ENCODE peak calls at places on chromosomes 5 and 9, in four cellular contexts. One of them, this sample, is unnamed.
A peak's percentile ranks its signal among the peaks of the same experiment; 100 is the strongest.

GRCh38 chr5:14353661-14354474 is 210.7 kb downstream of the TRIO start:
- DNase-seq in effector memory CD8-positive, alpha-beta T cell: no peak
- DNase-seq in T47D: no peak
- DNase-seq in stimulated activated CD4-positive, alpha-beta T cell treated with anti-CD3 and anti-CD28 coated beads, Interleukin-1b, Interleukin-23, amount 100 ng/mL, for 4 hours: no peak
- DNase-seq in this sample: no peak

GRCh38 chr5:65871182-65871581 is 55.2 kb upstream of the ERBIN start:
- DNase-seq in effector memory CD8-positive, alpha-beta T cell: no peak
- DNase-seq in T47D: no peak
- DNase-seq in stimulated activated CD4-positive, alpha-beta T cell treated with anti-CD3 and anti-CD28 coated beads, Interleukin-1b, Interleukin-23, amount 100 ng/mL, for 4 hours: no peak
- DNase-seq in this sample: no peak

GRCh38 chr5:173011602-173012001 is 28.0 kb downstream of the ATP6V0E1 start:
- DNase-seq in effector memory CD8-positive, alpha-beta T cell: no peak
- DNase-seq in T47D: no peak
- DNase-seq in stimulated activated CD4-positive, alpha-beta T cell treated with anti-CD3 and anti-CD28 coated beads, Interleukin-1b, Interleukin-23, amount 100 ng/mL, for 4 hours: no peak
- DNase-seq in this sample: no peak

GRCh38 chr9:130542457-130543228 is 36.7 kb upstream of the FUBP3 start:
- DNase-seq in effector memory CD8-positive, alpha-beta T cell: no peak
- DNase-seq in T47D: no peak
- DNase-seq in stimulated activated CD4-positive, alpha-beta T cell treated with anti-CD3 and anti-CD28 coated beads, Interleukin-1b, Interleukin-23, amount 100 ng/mL, for 4 hours: no peak
- DNase-seq in this sample: no peak

GRCh38 chr5:74201334-74202081 is 439.0 kb downstream of the ENC1 start:
- DNase-seq in effector memory CD8-positive, alpha-beta T cell: no peak
- DNase-seq in T47D: no peak
- DNase-seq in stimulated activated CD4-positive, alpha-beta T cell treated with anti-CD3 and anti-CD28 coated beads, Interleukin-1b, Interleukin-23, amount 100 ng/mL, for 4 hours: no peak
- DNase-seq in this sample: no peak

GRCh38 chr9:78210841-78211301 is 25.0 kb upstream of the CEP78 start:
- DNase-seq in effector memory CD8-positive, alpha-beta T cell: peak; percentile 16
- DNase-seq in T47D: no peak
- DNase-seq in stimulated activated CD4-positive, alpha-beta T cell treated with anti-CD3 and anti-CD28 coated beads, Interleukin-1b, Interleukin-23, amount 100 ng/mL, for 4 hours: no peak
- DNase-seq in this sample: no peak

GRCh38 chr5:31119938-31120641 is 73.4 kb upstream of the CDH6 start:
- DNase-seq in effector memory CD8-positive, alpha-beta T cell: no peak
- DNase-seq in T47D: no peak
- DNase-seq in stimulated activated CD4-positive, alpha-beta T cell treated with anti-CD3 and anti-CD28 coated beads, Interleukin-1b, Interleukin-23, amount 100 ng/mL, for 4 hours: no peak
- DNase-seq in this sample: no peak

GRCh38 chr5:135696317-135696716 is 117.5 kb upstream of the CXCL14 start:
- DNase-seq in effector memory CD8-positive, alpha-beta T cell: no peak
- DNase-seq in T47D: no peak
- DNase-seq in stimulated activated CD4-positive, alpha-beta T cell treated with anti-CD3 and anti-CD28 coated beads, Interleukin-1b, Interleukin-23, amount 100 ng/mL, for 4 hours: no peak
- DNase-seq in this sample: no peak

GRCh38 chr9:130477564-130477963 is 32.8 kb downstream of the ASS1 start:
- DNase-seq in effector memory CD8-positive, alpha-beta T cell: no peak
- DNase-seq in T47D: no peak
- DNase-seq in stimulated activated CD4-positive, alpha-beta T cell treated with anti-CD3 and anti-CD28 coated beads, Interleukin-1b, Interleukin-23, amount 100 ng/mL, for 4 hours: no peak
- DNase-seq in this sample: no peak

GRCh38 chr5:150562832-150563231 is 54.9 kb downstream of the NDST1 start:
- DNase-seq in effector memory CD8-positive, alpha-beta T cell: no peak
- DNase-seq in T47D: peak; percentile 44
- DNase-seq in stimulated activated CD4-positive, alpha-beta T cell treated with anti-CD3 and anti-CD28 coated beads, Interleukin-1b, Interleukin-23, amount 100 ng/mL, for 4 hours: no peak
- DNase-seq in this sample: no peak

GRCh38 chr5:111676926-111677415 is 80.0 kb downstream of the NREP start:
- DNase-seq in effector memory CD8-positive, alpha-beta T cell: no peak
- DNase-seq in T47D: no peak
- DNase-seq in stimulated activated CD4-positive, alpha-beta T cell treated with anti-CD3 and anti-CD28 coated beads, Interleukin-1b, Interleukin-23, amount 100 ng/mL, for 4 hours: no peak
- DNase-seq in this sample: no peak

GRCh38 chr5:170109059-170110031 is 3.6 kb downstream of the FOXI1 start:
- DNase-seq in effector memory CD8-positive, alpha-beta T cell: no peak
- DNase-seq in T47D: no peak
- DNase-seq in stimulated activated CD4-positive, alpha-beta T cell treated with anti-CD3 and anti-CD28 coated beads, Interleukin-1b, Interleukin-23, amount 100 ng/mL, for 4 hours: no peak
- DNase-seq in this sample: no peak

GRCh38 chr9:123174887-123175518 is 93.4 kb downstream of the STRBP start:
- DNase-seq in effector memory CD8-positive, alpha-beta T cell: no peak
- DNase-seq in T47D: no peak
- DNase-seq in stimulated activated CD4-positive, alpha-beta T cell treated with anti-CD3 and anti-CD28 coated beads, Interleukin-1b, Interleukin-23, amount 100 ng/mL, for 4 hours: no peak
- DNase-seq in this sample: no peak

GRCh38 chr9:129113645-129114304 is 2.6 kb downstream of the PTPA start:
- DNase-seq in effector memory CD8-positive, alpha-beta T cell: no peak
- DNase-seq in T47D: no peak
- DNase-seq in stimulated activated CD4-positive, alpha-beta T cell treated with anti-CD3 and anti-CD28 coated beads, Interleukin-1b, Interleukin-23, amount 100 ng/mL, for 4 hours: no peak
- DNase-seq in this sample: no peak

GRCh38 chr5:79273341-79273740 is 37.4 kb downstream of the JMY start:
- DNase-seq in effector memory CD8-positive, alpha-beta T cell: no peak
- DNase-seq in T47D: no peak
- DNase-seq in stimulated activated CD4-positive, alpha-beta T cell treated with anti-CD3 and anti-CD28 coated beads, Interleukin-1b, Interleukin-23, amount 100 ng/mL, for 4 hours: no peak
- DNase-seq in this sample: no peak

GRCh38 chr5:133612021-133612860 is at the start of gene FSTL4:
- DNase-seq in effector memory CD8-positive, alpha-beta T cell: no peak
- DNase-seq in T47D: peak; percentile 75
- DNase-seq in stimulated activated CD4-positive, alpha-beta T cell treated with anti-CD3 and anti-CD28 coated beads, Interleukin-1b, Interleukin-23, amount 100 ng/mL, for 4 hours: no peak
- DNase-seq in this sample: no peak

GRCh38 chr9:126025973-126026372 is 278.8 kb downstream of the PBX3 start:
- DNase-seq in effector memory CD8-positive, alpha-beta T cell: no peak
- DNase-seq in T47D: no peak
- DNase-seq in stimulated activated CD4-positive, alpha-beta T cell treated with anti-CD3 and anti-CD28 coated beads, Interleukin-1b, Interleukin-23, amount 100 ng/mL, for 4 hours: no peak
- DNase-seq in this sample: no peak

GRCh38 chr5:33441241-33441844 is 578 bp downstream of the TARS1 start:
- DNase-seq in effector memory CD8-positive, alpha-beta T cell: no peak
- DNase-seq in T47D: no peak
- DNase-seq in stimulated activated CD4-positive, alpha-beta T cell treated with anti-CD3 and anti-CD28 coated beads, Interleukin-1b, Interleukin-23, amount 100 ng/mL, for 4 hours: peak; percentile 29
- DNase-seq in this sample: no peak

GRCh38 chr5:176391999-176392398 is 3.4 kb downstream of the HIGD2A start:
- DNase-seq in effector memory CD8-positive, alpha-beta T cell: no peak
- DNase-seq in T47D: no peak
- DNase-seq in stimulated activated CD4-positive, alpha-beta T cell treated with anti-CD3 and anti-CD28 coated beads, Interleukin-1b, Interleukin-23, amount 100 ng/mL, for 4 hours: no peak
- DNase-seq in this sample: no peak

GRCh38 chr9:77903666-77904248 is 127.9 kb downstream of the GNAQ start:
- DNase-seq in effector memory CD8-positive, alpha-beta T cell: no peak
- DNase-seq in T47D: no peak
- DNase-seq in stimulated activated CD4-positive, alpha-beta T cell treated with anti-CD3 and anti-CD28 coated beads, Interleukin-1b, Interleukin-23, amount 100 ng/mL, for 4 hours: no peak
- DNase-seq in this sample: no peak

GRCh38 chr9:71721786-71722295 is 46.5 kb downstream of the CEMIP2 start:
- DNase-seq in effector memory CD8-positive, alpha-beta T cell: no peak
- DNase-seq in T47D: no peak
- DNase-seq in stimulated activated CD4-positive, alpha-beta T cell treated with anti-CD3 and anti-CD28 coated beads, Interleukin-1b, Interleukin-23, amount 100 ng/mL, for 4 hours: no peak
- DNase-seq in this sample: no peak

GRCh38 chr5:119063579-119064379 is 7.1 kb upstream of the DMXL1 start:
- DNase-seq in effector memory CD8-positive, alpha-beta T cell: no peak
- DNase-seq in T47D: no peak
- DNase-seq in stimulated activated CD4-positive, alpha-beta T cell treated with anti-CD3 and anti-CD28 coated beads, Interleukin-1b, Interleukin-23, amount 100 ng/mL, for 4 hours: no peak
- DNase-seq in this sample: no peak

GRCh38 chr9:131129183-131129582 is 3.8 kb downstream of the NUP214 start:
- DNase-seq in effector memory CD8-positive, alpha-beta T cell: no peak
- DNase-seq in T47D: no peak
- DNase-seq in stimulated activated CD4-positive, alpha-beta T cell treated with anti-CD3 and anti-CD28 coated beads, Interleukin-1b, Interleukin-23, amount 100 ng/mL, for 4 hours: no peak
- DNase-seq in this sample: no peak

GRCh38 chr9:136741885-136742568 is 713 bp downstream of the LCN10 start:
- DNase-seq in effector memory CD8-positive, alpha-beta T cell: no peak
- DNase-seq in T47D: no peak
- DNase-seq in stimulated activated CD4-positive, alpha-beta T cell treated with anti-CD3 and anti-CD28 coated beads, Interleukin-1b, Interleukin-23, amount 100 ng/mL, for 4 hours: no peak
- DNase-seq in this sample: no peak

GRCh38 chr5:1037671-1038416 is 29.2 kb downstream of the NKD2 start:
- DNase-seq in effector memory CD8-positive, alpha-beta T cell: no peak
- DNase-seq in T47D: no peak
- DNase-seq in stimulated activated CD4-positive, alpha-beta T cell treated with anti-CD3 and anti-CD28 coated beads, Interleukin-1b, Interleukin-23, amount 100 ng/mL, for 4 hours: no peak
- DNase-seq in this sample: peak; percentile 10

GRCh38 chr9:123438321-123438720 is 82.3 kb downstream of the CRB2 start:
- DNase-seq in effector memory CD8-positive, alpha-beta T cell: no peak
- DNase-seq in T47D: no peak
- DNase-seq in stimulated activated CD4-positive, alpha-beta T cell treated with anti-CD3 and anti-CD28 coated beads, Interleukin-1b, Interleukin-23, amount 100 ng/mL, for 4 hours: no peak
- DNase-seq in this sample: peak; percentile 47

GRCh38 chr5:52010430-52010829 is 627.2 kb downstream of the ISL1 start:
- DNase-seq in effector memory CD8-positive, alpha-beta T cell: no peak
- DNase-seq in T47D: no peak
- DNase-seq in stimulated activated CD4-positive, alpha-beta T cell treated with anti-CD3 and anti-CD28 coated beads, Interleukin-1b, Interleukin-23, amount 100 ng/mL, for 4 hours: no peak
- DNase-seq in this sample: no peak

This sample was measured in D721Med.